ENCODE peak calls at places on chromosomes 5 and 9, in seven cellular contexts. G is HepG2, B is H1, V is SK-N-SH, I is GM12878, O is HCT116, N is K562. W is an unnamed sample.

GRCh38 chr5:109844695-109845094 is 155.0 kb downstream of the MAN2A1 start:
- DNase-seq in V (no peak), N (no peak), O (no peak), I (no peak), G (no peak), B (no peak), W (no peak)

GRCh38 chr9:122374885-122375420 is 4.1 kb downstream of the PTGS1 start:
- DNase-seq in O (no peak), V (peak; percentile 68), G (no peak), N (peak; percentile 78), I (no peak), B (no peak), W (no peak)

GRCh38 chr9:97811534-97812246 is 41.3 kb upstream of the FOXE1 start:
- DNase-seq in B (no peak), O (no peak), V (no peak), G (no peak), I (no peak), N (no peak), W (no peak)

GRCh38 chr5:145479271-145479670 is 355.9 kb downstream of the PRELID2 start:
- DNase-seq in N (no peak), V (no peak), G (no peak), I (no peak), B (no peak), O (no peak), W (no peak)

GRCh38 chr5:14935341-14935740 is 63.8 kb upstream of the ANKH start:
- DNase-seq in V (no peak), O (no peak), N (no peak), G (no peak), B (no peak), I (no peak), W (no peak)

GRCh38 chr5:38011641-38012188 is 171.9 kb upstream of the GDNF start:
- DNase-seq in I (no peak), N (no peak), V (no peak), O (no peak), G (no peak), B (no peak), W (no peak)

GRCh38 chr9:20030671-20031070 is 241.8 kb upstream of the SLC24A2 start:
- DNase-seq in V (no peak), G (no peak), N (no peak), B (no peak), O (no peak), I (no peak), W (no peak)

GRCh38 chr5:116612431-116612830 is 37.8 kb upstream of the SEMA6A start:
- DNase-seq in B (no peak), O (no peak), G (no peak), N (no peak), I (no peak), V (no peak), W (no peak)

GRCh38 chr5:100706796-100707195 is 171.6 kb downstream of the FAM174A start:
- DNase-seq in G (no peak), N (no peak), B (no peak), I (no peak), V (no peak), O (no peak), W (peak; percentile 17)

GRCh38 chr5:171521219-171521633 is 101.8 kb downstream of the FGF18 start:
- DNase-seq in N (no peak), V (peak; percentile 35), I (no peak), O (peak; percentile 28), G (no peak), B (peak; percentile 61), W (no peak)

GRCh38 chr9:90960941-90961340 is 159.3 kb downstream of the SYK start:
- DNase-seq in V (no peak), O (no peak), G (no peak), N (no peak), I (no peak), B (no peak), W (no peak)

GRCh38 chr5:2143088-2143487 is 260.4 kb upstream of the IRX4 start:
- DNase-seq in N (no peak), G (no peak), I (no peak), B (no peak), V (no peak), O (no peak), W (no peak)

GRCh38 chr5:2142456-2142954 is 259.8 kb upstream of the IRX4 start:
- DNase-seq in B (no peak), O (no peak), N (no peak), G (no peak), V (no peak), I (no peak), W (no peak)

GRCh38 chr5:2139478-2139877 is 256.8 kb upstream of the IRX4 start:
- DNase-seq in O (no peak), G (no peak), I (no peak), B (no peak), N (no peak), V (no peak), W (no peak)

GRCh38 chr5:2140501-2140900 is 257.8 kb upstream of the IRX4 start:
- DNase-seq in O (no peak), I (no peak), N (no peak), V (no peak), B (no peak), G (no peak), W (no peak)

GRCh38 chr5:2141254-2142000 is 258.7 kb upstream of the IRX4 start:
- DNase-seq in N (no peak), V (no peak), I (no peak), G (no peak), B (no peak), O (no peak), W (no peak)
- H3K4me3 ChIP-seq in N (no peak overlapping the region), V (no peak overlapping the region), I (no peak overlapping the region), G (no peak overlapping the region), B (no peak overlapping the region), O (no peak overlapping the region), W (no peak overlapping the region)

GRCh38 chr9:136268318-136268717 is 22.7 kb upstream of the QSOX2 start:
- DNase-seq in G (peak; percentile 23), N (peak; percentile 50), I (no peak), V (no peak), O (no peak), B (no peak), W (no peak)

GRCh38 chr9:136268776-136269175 is 23.2 kb upstream of the QSOX2 start:
- DNase-seq in G (no peak), O (no peak), I (no peak), N (no peak), B (no peak), V (no peak), W (no peak)

GRCh38 chr9:136265561-136266355 is 20.1 kb upstream of the QSOX2 start:
- DNase-seq in O (no peak), N (no peak), G (no peak), I (no peak), V (no peak), B (no peak), W (no peak)

GRCh38 chr9:136264803-136265405 is 19.3 kb upstream of the QSOX2 start:
- DNase-seq in G (no peak), V (no peak), O (no peak), I (no peak), B (no peak), N (no peak), W (no peak)

DNA sequence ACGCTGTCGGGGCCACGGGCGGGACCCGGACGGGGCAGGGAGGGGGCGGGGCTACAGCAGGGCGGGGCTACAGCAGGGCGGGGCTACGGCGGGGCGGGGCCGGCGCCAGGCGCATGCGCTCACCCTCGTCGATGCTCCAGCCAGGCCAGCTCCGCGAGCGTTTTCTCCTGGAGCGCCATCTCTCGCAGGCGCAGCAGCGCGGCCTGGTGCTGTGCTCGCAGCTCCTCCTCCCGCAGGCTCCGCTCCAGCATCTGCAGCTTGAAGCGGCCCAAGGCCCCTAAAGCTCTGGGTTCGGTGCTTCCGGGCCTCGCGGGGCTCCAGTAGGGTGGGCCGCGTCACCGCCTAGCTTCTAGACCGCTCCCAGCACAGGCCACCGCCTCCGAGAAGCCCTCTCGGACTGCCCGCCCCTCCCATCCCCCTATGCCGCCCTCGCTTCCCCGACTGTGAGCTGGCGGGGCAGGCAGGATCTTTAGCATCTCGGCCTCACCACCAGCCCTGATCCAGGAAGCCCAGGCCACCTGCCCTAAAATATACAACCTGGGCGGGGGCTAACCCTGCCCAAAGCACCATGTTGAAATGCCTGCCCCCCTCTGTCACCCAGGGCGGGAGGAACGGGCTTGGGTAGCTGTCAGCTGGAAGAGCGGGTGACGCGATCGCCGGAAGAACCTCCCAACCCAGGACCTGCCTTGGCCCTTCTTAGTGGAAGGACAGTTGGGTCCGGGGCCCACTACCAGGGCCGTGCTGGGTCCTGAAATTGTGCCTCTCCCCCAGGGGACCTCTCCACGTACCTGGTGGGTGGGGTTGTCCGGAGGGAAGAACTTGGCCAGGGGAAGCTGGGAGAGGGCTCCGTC is 21.9 kb upstream of the QSOX2 start:
- DNase-seq in G (peak; percentile 54), V (peak; percentile 100), O (peak; percentile 56), N (peak; percentile 88), B (peak; percentile 90), I (no peak), W (no peak)
- TF ChIP-seq CTCF in G (peak; percentile 71), V (peak; percentile 28), O (no peak), N (peak; percentile 76), B (peak; percentile 17), I (peak; percentile 14), W (no peak)

DNA sequence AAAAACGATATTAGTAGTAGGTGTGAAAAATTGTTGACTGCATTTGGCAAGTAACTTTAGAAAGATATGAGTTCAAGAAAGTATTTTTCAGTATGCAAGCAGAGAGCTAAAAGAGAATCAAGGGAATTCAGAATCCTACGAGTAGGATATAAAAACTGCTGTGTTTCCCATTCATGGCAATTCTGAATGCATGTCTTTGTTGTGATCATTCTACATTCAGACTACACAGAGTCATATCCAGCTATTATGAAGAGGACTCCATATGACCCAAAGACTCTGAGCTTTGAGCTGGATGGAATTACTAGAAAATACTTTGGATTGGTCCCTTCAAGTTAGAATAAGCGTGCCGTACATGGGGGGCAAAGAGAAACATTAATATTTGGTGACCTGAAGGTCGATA is 12.0 kb downstream of the IFNE start:
- DNase-seq in G (no peak), V (no peak), B (no peak), I (no peak), N (no peak), O (no peak), W (no peak)
- TF ChIP-seq SIN3A in G (no peak), V (no peak), B (no peak), I (no peak), N (no peak), O (no peak), W (no peak)

GRCh38 chr5:132810605-132811004 is 2.5 kb upstream of the SOWAHA start:
- DNase-seq in G (no peak), I (no peak), B (peak; percentile 19), O (no peak), V (no peak), N (no peak), W (no peak)

GRCh38 chr5:132814441-132815294 is 1.6 kb downstream of the SOWAHA start:
- DNase-seq in B (peak; percentile 80), V (no peak), I (no peak), O (no peak), G (no peak), N (no peak), W (no peak)

GRCh38 chr5:132812949-132813598 is at the start of gene SOWAHA:
- DNase-seq in V (no peak), G (no peak), O (no peak), I (no peak), B (no peak), N (no peak), W (no peak)

GRCh38 chr5:132813599-132814440 is 718 bp downstream of the SOWAHA start:
- DNase-seq in O (no peak), G (no peak), N (no peak), V (peak; percentile 86), I (no peak), B (peak; percentile 80), W (no peak)

GRCh38 chr5:132812123-132812948 is 766 bp upstream of the SOWAHA start:
- DNase-seq in G (no peak), I (no peak), N (no peak), V (no peak), B (no peak), O (no peak), W (no peak)
- H3K4me3 ChIP-seq in G (peak overlapping the region; percentile 63), I (peak overlapping the region; percentile 41), N (no peak overlapping the region), V (peak overlapping the region; percentile 61), B (no peak overlapping the region), O (peak overlapping the region; percentile 43), W (peak overlapping the region; percentile 33)

GRCh38 chr5:93252165-93252564 is 328.9 kb downstream of the NR2F1-AS1 start:
- DNase-seq in G (peak; percentile 35), B (no peak), I (no peak), V (no peak), O (peak; percentile 33), N (no peak), W (no peak)
- TF ChIP-seq CTCF in G (peak; percentile 53), B (peak; percentile 24), I (no peak), V (no peak), O (peak; percentile 55), N (no peak), W (peak; percentile 56)